ENCODE peak calls at places on chromosomes 11 and 22, in five cellular contexts. Q is activated T-cell treated with anti-CD3 and anti-CD28 coated beads for 1 hour, K is MM.1S, C is sigmoid colon, Z is brain microvascular endothelial cell. R is an unnamed sample.

GRCh38 chr22:22408731-22409696 is 99.5 kb downstream of the ZNF280B start:
- DNase-seq in Q (no peak), K (peak), C (no peak), Z (peak), R (no peak)

GRCh38 chr11:76239483-76240142 is 33.3 kb upstream of the WNT11 start:
- DNase-seq in Q (no peak), K (no peak), C (no peak), Z (no peak), R (no peak)

GRCh38 chr11:7617032-7617431 is 56.3 kb downstream of the CYB5R2 start:
- DNase-seq in Q (no peak), K (no peak), C (no peak), Z (no peak), R (no peak)

GRCh38 chr22:50329236-50329635 is 2.4 kb upstream of the DENND6B start:
- DNase-seq in Q (no peak), K (no peak), C (no peak), Z (peak), R (no peak)

GRCh38 chr11:46345881-46346484 is 1.3 kb upstream of the DGKZ start:
- DNase-seq in Q (no peak), K (no peak), C (no peak), Z (no peak), R (no peak)

GRCh38 chr11:19267567-19267966 is 26.8 kb upstream of the E2F8 start:
- DNase-seq in Q (no peak), K (no peak), C (no peak), Z (no peak), R (no peak)

GRCh38 chr11:110295487-110296225 is 758 bp downstream of the RDX start:
- DNase-seq in Q (peak), K (peak), C (peak), Z (peak), R (peak)

GRCh38 chr22:22848364-22848866 is 39.2 kb upstream of the IGLL5 start:
- DNase-seq in Q (peak), K (peak), C (no peak), Z (peak), R (no peak)

GRCh38 chr11:86980397-86980796 is 25.2 kb upstream of the FZD4 start:
- DNase-seq in Q (no peak), K (no peak), C (no peak), Z (peak), R (no peak)

GRCh38 chr11:61974766-61975631 is 7.6 kb upstream of the FTH1 start:
- DNase-seq in Q (no peak), K (no peak), C (no peak), Z (no peak), R (no peak)

GRCh38 chr22:25081409-25081824 is 118.2 kb upstream of the CRYBB3 start:
- DNase-seq in Q (peak), K (peak), C (no peak), Z (no peak), R (no peak)

GRCh38 chr11:47944555-47945128 is 35.7 kb upstream of the PTPRJ start:
- DNase-seq in Q (no peak), K (no peak), C (no peak), Z (no peak), R (no peak)

GRCh38 chr11:2099523-2100316 is 39.5 kb downstream of the IGF2 start:
- DNase-seq in Q (no peak), K (no peak), C (peak), Z (no peak), R (no peak)

GRCh38 chr11:3353066-3353465 is 25.9 kb downstream of the ZNF195 start:
- DNase-seq in Q (no peak), K (no peak), C (no peak), Z (no peak), R (no peak)

GRCh38 chr11:58591659-58592058 is 12.8 kb downstream of the ZFP91 start:
- DNase-seq in Q (no peak), K (no peak), C (no peak), Z (no peak), R (no peak)

GRCh38 chr22:36470994-36471331 is 10.5 kb downstream of the TXN2 start:
- DNase-seq in Q (no peak), K (no peak), C (peak), Z (peak), R (no peak)

GRCh38 chr22:25137577-25138525 is 61.8 kb upstream of the CRYBB3 start:
- DNase-seq in Q (no peak), K (no peak), C (peak), Z (no peak), R (no peak)

GRCh38 chr22:45207981-45208664 is 32.6 kb downstream of the KIAA0930 start:
- DNase-seq in Q (no peak), K (no peak), C (peak), Z (peak), R (no peak)

GRCh38 chr11:44615913-44616806 is 50.7 kb downstream of the CD82 start:
- DNase-seq in Q (no peak), K (no peak), C (peak), Z (no peak), R (peak)

GRCh38 chr22:23562186-23562585 is 17.9 kb downstream of the IGLL1 start:
- DNase-seq in Q (no peak), K (no peak), C (no peak), Z (no peak), R (no peak)

GRCh38 chr11:44315947-44316387 is 6.0 kb upstream of the ALX4 start:
- DNase-seq in Q (no peak), K (no peak), C (no peak), Z (peak), R (no peak)

R was measured in gastrocnemius medialis.